ENCODE peak calls at places on chromosomes 7 and 10, in ten cellular contexts. W is Peyer's patch, J is heart right ventricle, C is lung, Z is stomach, A is WERI-Rb-1, K is colonic mucosa, Y is left ventricle myocardium inferior, B is GM12878, L is adrenal gland. I is an unnamed sample. For H3K36me3, the result is how much of the 10 kb centered on the place peaks cover.

GRCh38 chr10:5527332-5528200 is 2.8 kb downstream of the CALML3 start:
- DNase-seq in L (no peak), W (peak), Y (no peak), J (no peak), B (no peak), A (no peak), K (no peak), Z (peak), C (no peak), I (peak)

GRCh38 chr7:151117565-151117964 is 31.3 kb downstream of the AGAP3 start:
- DNase-seq in B (no peak), L (no peak), K (no peak), Y (no peak), Z (no peak), C (no peak), A (no peak), W (no peak), J (no peak), I (no peak)

GRCh38 chr10:16735626-16736025 is 81.6 kb downstream of the RSU1 start:
- DNase-seq in C (no peak), J (no peak), B (no peak), W (no peak), L (no peak), Y (no peak), Z (no peak), K (no peak), A (no peak), I (no peak)

GRCh38 chr10:80407836-80408197 is 534 bp upstream of the PRXL2A start:
- DNase-seq in B (no peak), Z (no peak), A (peak), K (peak), C (no peak), L (peak), J (no peak), Y (no peak), W (peak), I (peak)

GRCh38 chr7:50400114-50400513 is 50.0 kb downstream of the FIGNL1 start:
- DNase-seq in Y (no peak), J (no peak), Z (no peak), B (no peak), K (no peak), C (no peak), L (no peak), W (no peak), A (no peak), I (no peak)

GRCh38 chr7:5425507-5426225 is 2.0 kb upstream of the TNRC18 start:
- DNase-seq in B (no peak), L (peak), J (peak), Y (peak), Z (peak), K (peak), W (peak), A (peak), C (peak), I (peak)

GRCh38 chr10:34624323-34625153 is 190.6 kb downstream of the PARD3 start:
- DNase-seq in Z (no peak), W (no peak), C (no peak), Y (no peak), B (no peak), L (no peak), A (no peak), J (no peak), K (no peak), I (no peak)

GRCh38 chr10:44016589-44017482 is 368.1 kb downstream of the CXCL12 start:
- DNase-seq in J (no peak), Z (no peak), K (no peak), C (no peak), Y (no peak), W (no peak), A (no peak), L (no peak), B (no peak), I (no peak)

GRCh38 chr10:116626815-116627214 is 6.1 kb downstream of the PNLIPRP2 start:
- DNase-seq in A (no peak), W (no peak), L (no peak), K (no peak), Z (no peak), Y (no peak), C (no peak), B (no peak), J (no peak), I (no peak)

GRCh38 chr7:122364761-122365280 is 60.3 kb upstream of the FEZF1 start:
- DNase-seq in K (no peak), J (no peak), B (no peak), W (no peak), Y (no peak), C (no peak), L (no peak), A (no peak), Z (no peak), I (no peak)

GRCh38 chr10:100103581-100103980 is 21.9 kb upstream of the CPN1 start:
- DNase-seq in Y (no peak), K (no peak), L (no peak), W (no peak), A (no peak), J (no peak), B (no peak), Z (no peak), C (no peak), I (no peak)

GRCh38 chr7:92685146-92686042 is 95.2 kb upstream of the FAM133B start:
- DNase-seq in Z (no peak), C (no peak), K (no peak), B (no peak), W (no peak), L (no peak), A (no peak), J (no peak), Y (no peak), I (no peak)

GRCh38 chr10:115432188-115432819 is 339.1 kb downstream of the ATRNL1 start:
- DNase-seq in L (no peak), Y (no peak), C (no peak), J (no peak), A (no peak), W (no peak), B (no peak), K (no peak), Z (no peak), I (no peak)

GRCh38 chr10:72654720-72655119 is 28.8 kb upstream of the MICU1 start:
- DNase-seq in J (no peak), A (no peak), L (no peak), C (no peak), W (no peak), K (no peak), Y (no peak), Z (no peak), B (no peak), I (no peak)

GRCh38 chr10:68099736-68100135 is 9.6 kb upstream of the MYPN start:
- DNase-seq in W (no peak), A (no peak), C (no peak), Y (no peak), L (no peak), Z (no peak), B (no peak), J (no peak), K (no peak), I (no peak)

GRCh38 chr10:80415734-80416281 is 7.5 kb downstream of the PRXL2A start:
- DNase-seq in L (no peak), J (no peak), B (no peak), K (no peak), Y (no peak), W (no peak), C (no peak), Z (no peak), A (no peak), I (no peak)

GRCh38 chr10:5538446-5538845 is 13.7 kb downstream of the CALML3 start:
- DNase-seq in W (peak), B (no peak), A (no peak), L (no peak), J (no peak), K (no peak), Y (no peak), C (no peak), Z (peak), I (no peak)

GRCh38 chr10:68156373-68157185 is 47.3 kb downstream of the MYPN start:
- DNase-seq in Z (peak), W (no peak), B (no peak), Y (no peak), L (peak), C (peak), J (peak), A (peak), K (peak), I (peak)

GRCh38 chr10:110357252-110357780 is 52.6 kb upstream of the SMNDC1 start:
- DNase-seq in Z (no peak), J (no peak), A (no peak), L (no peak), C (no peak), Y (no peak), W (no peak), K (no peak), B (peak), I (no peak)

GRCh38 chr7:48299580-48300169 is 128.4 kb downstream of the ABCA13 start:
- DNase-seq in J (peak), Z (no peak), B (peak), W (no peak), L (peak), Y (no peak), C (peak), A (peak), K (peak), I (peak)

GRCh38 chr10:61040399-61041016 is 96.5 kb upstream of the RHOBTB1 start:
- DNase-seq in W (no peak), A (no peak), Y (no peak), J (no peak), L (no peak), Z (no peak), C (no peak), K (no peak), B (no peak), I (no peak)

GRCh38 chr10:99328579-99329237 is 448 bp upstream of the CNNM1 start:
- DNase-seq in L (no peak), C (no peak), Z (no peak), B (no peak), A (no peak), W (no peak), Y (no peak), J (no peak), K (no peak), I (no peak)

GRCh38 chr10:110859206-110859946 is 12.4 kb upstream of the PDCD4 start:
- DNase-seq in Z (no peak), Y (no peak), C (no peak), W (no peak), A (no peak), B (no peak), L (no peak), J (no peak), K (peak), I (no peak)

GRCh38 chr7:107742678-107743566 is 1.0 kb upstream of the CBLL1 start:
- DNase-seq in W (peak), Z (peak), Y (peak), C (peak), L (peak), J (no peak), K (peak), A (no peak), B (peak), I (peak)

GRCh38 chr10:57628592-57629284 is 639.0 kb downstream of the IPMK start:
- DNase-seq in L (no peak), A (no peak), Y (no peak), C (no peak), K (no peak), W (no peak), J (no peak), Z (no peak), B (no peak), I (peak)

GRCh38 chr10:61778137-61778536 is 115.4 kb downstream of the CABCOCO1 start:
- DNase-seq in B (no peak), J (no peak), W (no peak), K (no peak), Z (no peak), Y (no peak), C (no peak), L (no peak), A (no peak), I (no peak)

GRCh38 chr10:120495226-120495625 is 38.2 kb downstream of the PLPP4 start:
- DNase-seq in Z (no peak), W (no peak), J (no peak), B (no peak), C (no peak), K (no peak), L (no peak), Y (no peak), A (peak), I (no peak)

GRCh38 chr7:55177068-55177530 is 158.3 kb downstream of the EGFR start:
- DNase-seq in B (no peak), Z (no peak), J (no peak), A (no peak), L (no peak), C (no peak), Y (no peak), W (no peak), K (no peak), I (no peak)

GRCh38 chr10:88196298-88196697 is 332.9 kb downstream of the PTEN start:
- DNase-seq in L (no peak), B (no peak), K (no peak), A (no peak), J (no peak), Z (no peak), C (no peak), Y (no peak), W (no peak), I (no peak)

GRCh38 chr10:130027716-130028464 is 63.8 kb upstream of the EBF3 start:
- DNase-seq in B (no peak), W (no peak), Z (no peak), K (no peak), C (no peak), Y (no peak), L (no peak), J (no peak), A (no peak), I (no peak)

GRCh38 chr7:156949541-156950380 is at the start of gene NOM1:
- DNase-seq in Y (peak), W (peak), K (peak), C (peak), A (peak), J (peak), L (peak), Z (peak), B (peak), I (peak)

GRCh38 chr7:137950967-137951366 is 50.9 kb downstream of the CREB3L2 start:
- DNase-seq in B (no peak), W (no peak), Z (no peak), Y (no peak), K (no peak), A (no peak), L (no peak), J (no peak), C (no peak), I (no peak)

GRCh38 chr7:33982425-33982786 is 77.1 kb downstream of the BMPER start:
- DNase-seq in J (no peak), L (no peak), Z (no peak), B (no peak), A (peak), K (no peak), C (no peak), W (no peak), Y (no peak), I (no peak)

GRCh38 chr7:89966100-89966499 is 188.2 kb upstream of the STEAP1 start:
- DNase-seq in K (no peak), Y (no peak), J (no peak), W (no peak), C (no peak), Z (no peak), B (no peak), A (no peak), L (no peak), I (no peak)

GRCh38 chr7:23347007-23347681 is 48.0 kb downstream of the MALSU1 start:
- DNase-seq in A (no peak), C (no peak), B (no peak), K (no peak), L (no peak), W (no peak), Z (no peak), J (no peak), Y (no peak), I (no peak)
- H3K27ac ChIP-seq in A (no peak), C (no peak), B (peak), K (no peak), L (no peak), W (no peak), Z (no peak), J (no peak), Y (no peak), I (no peak)

DNA sequence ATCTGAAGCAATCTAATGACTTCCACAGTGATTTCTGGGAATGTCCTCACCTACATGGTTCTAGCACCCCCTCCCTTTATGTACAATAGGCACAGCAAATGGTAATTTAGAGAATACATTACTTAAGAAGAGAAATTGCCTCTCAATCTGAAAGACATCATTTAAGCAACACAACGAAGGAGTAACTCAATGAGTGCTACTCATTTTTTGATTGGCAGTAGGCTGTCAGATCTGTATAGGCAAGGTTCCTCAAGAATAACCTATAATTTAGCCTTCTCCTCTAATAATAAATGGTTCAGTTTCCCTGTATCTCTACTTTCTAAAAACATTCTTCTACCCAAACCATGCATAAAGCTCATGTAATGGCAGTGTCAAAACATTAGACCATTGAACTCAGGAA is 30.6 kb upstream of the SEMA3C start:
- DNase-seq in Y (no peak), W (no peak), B (no peak), K (no peak), L (no peak), Z (no peak), J (no peak), C (no peak), A (no peak), I (no peak)
- TF ChIP-seq CTCF in Y (no peak), W (no peak), B (no peak), K (no peak), L (no peak), Z (no peak), J (no peak), C (no peak), A (no peak), I (no peak)

GRCh38 chr7:44400033-44400511 is 74.7 kb upstream of the CAMK2B start:
- DNase-seq in A (no peak), W (no peak), C (no peak), Y (no peak), B (no peak), K (no peak), L (no peak), J (no peak), Z (no peak), I (no peak)
- H3K36me3 ChIP-seq in A (under half), W (half or more), C (under half), Y (under half), B (under half), K (under half), L (under half), J (under half), Z (half or more), I (under half)

GRCh38 chr7:74337926-74338325 is 48.7 kb downstream of the CLIP2 start:
- DNase-seq in L (no peak), J (no peak), A (no peak), C (no peak), Y (no peak), Z (no peak), K (no peak), B (no peak), W (no peak), I (no peak)

GRCh38 chr7:74332373-74333176 is 43.4 kb downstream of the CLIP2 start:
- DNase-seq in W (no peak), L (no peak), Y (no peak), B (no peak), C (no peak), A (no peak), K (no peak), J (no peak), Z (no peak), I (no peak)

GRCh38 chr7:74338366-74339108 is 49.3 kb downstream of the CLIP2 start:
- DNase-seq in A (no peak), Z (no peak), L (no peak), Y (no peak), C (no peak), K (no peak), W (no peak), J (no peak), B (no peak), I (no peak)

GRCh38 chr7:74329225-74329624 is 40.0 kb downstream of the CLIP2 start:
- DNase-seq in Z (no peak), B (no peak), A (no peak), K (no peak), L (no peak), J (no peak), W (no peak), Y (no peak), C (no peak), I (no peak)

GRCh38 chr7:74334026-74334425 is 44.8 kb downstream of the CLIP2 start:
- DNase-seq in L (peak), C (no peak), J (peak), B (no peak), A (no peak), K (no peak), Y (no peak), W (no peak), Z (no peak), I (no peak)
- H3K27ac ChIP-seq in L (peak), C (no peak), J (no peak), B (no peak), A (no peak), K (no peak), Y (no peak), W (no peak), Z (no peak), I (no peak)

I was measured in right lobe of liver.